ENCODE peak calls at places on chromosomes 11 and 22, in seven cellular contexts. C, B, D, M, K, L and H are unnamed samples.

GRCh38 chr22:50641696-50642607 is 14.0 kb upstream of the ARSA start:
- DNase-seq in B (peak; percentile 32), M (no peak), L (no peak), D (no peak), C (no peak), K (peak; percentile 88), H (peak; percentile 42)

GRCh38 chr22:26751217-26751616 is 93.8 kb downstream of the MIAT start:
- DNase-seq in K (no peak), D (no peak), M (peak; percentile 87), L (no peak), C (no peak), B (no peak), H (no peak)

GRCh38 chr22:42800731-42801536 is 56.1 kb downstream of the ARFGAP3 start:
- DNase-seq in M (no peak), B (no peak), K (no peak), L (no peak), D (no peak), C (no peak), H (no peak)

GRCh38 chr22:42217752-42218280 is 52.6 kb downstream of the TCF20 start:
- DNase-seq in D (no peak), C (no peak), L (no peak), K (no peak), M (no peak), B (peak; percentile 30), H (no peak)

GRCh38 chr22:39013923-39014722 is at the start of gene APOBEC3C:
- DNase-seq in K (peak; percentile 73), M (peak; percentile 80), L (peak; percentile 87), B (peak; percentile 90), C (peak; percentile 71), D (peak; percentile 65), H (peak; percentile 92)

GRCh38 chr11:4891996-4892640 is 10.4 kb downstream of the OR51T1 start:
- DNase-seq in C (no peak), B (peak; percentile 93), L (no peak), M (no peak), D (no peak), K (no peak), H (no peak)

GRCh38 chr11:75576445-75577049 is 14.5 kb downstream of the SERPINH1 start:
- DNase-seq in D (no peak), C (peak; percentile 35), K (peak; percentile 68), B (peak; percentile 63), L (peak; percentile 61), M (peak; percentile 70), H (peak; percentile 76)

GRCh38 chr22:30196141-30196866 is 50.3 kb downstream of the LIF start:
- DNase-seq in L (peak; percentile 68), C (peak; percentile 69), B (peak; percentile 100), D (peak; percentile 91), K (peak; percentile 80), M (peak; percentile 100), H (peak; percentile 53)

GRCh38 chr11:85961930-85962363 is 106.8 kb downstream of the CCDC83 start:
- DNase-seq in B (peak; percentile 67), D (no peak), M (no peak), L (no peak), C (no peak), K (no peak), H (no peak)

GRCh38 chr11:38425578-38425977 is 1827.5 kb upstream of the RAG2 start:
- DNase-seq in C (no peak), B (no peak), D (no peak), L (no peak), K (no peak), M (no peak), H (no peak)
- H3K27ac ChIP-seq in C (no peak overlapping the region), B (no peak overlapping the region), D (no peak overlapping the region), L (no peak overlapping the region), K (no peak overlapping the region), M (no peak overlapping the region), H (no peak overlapping the region)

GRCh38 chr11:129951201-129951882 is 51.3 kb downstream of the PRDM10 start:
- DNase-seq in L (no peak), K (no peak), M (no peak), C (no peak), B (no peak), D (no peak), H (no peak)
- H3K4me1 ChIP-seq in L (no peaks in the 10 kb centered on the region), K (no peaks in the 10 kb centered on the region), M (no peaks in the 10 kb centered on the region), C (no peaks in the 10 kb centered on the region), B (no peaks in the 10 kb centered on the region), D (no peaks in the 10 kb centered on the region), H (no peaks in the 10 kb centered on the region)

DNA sequence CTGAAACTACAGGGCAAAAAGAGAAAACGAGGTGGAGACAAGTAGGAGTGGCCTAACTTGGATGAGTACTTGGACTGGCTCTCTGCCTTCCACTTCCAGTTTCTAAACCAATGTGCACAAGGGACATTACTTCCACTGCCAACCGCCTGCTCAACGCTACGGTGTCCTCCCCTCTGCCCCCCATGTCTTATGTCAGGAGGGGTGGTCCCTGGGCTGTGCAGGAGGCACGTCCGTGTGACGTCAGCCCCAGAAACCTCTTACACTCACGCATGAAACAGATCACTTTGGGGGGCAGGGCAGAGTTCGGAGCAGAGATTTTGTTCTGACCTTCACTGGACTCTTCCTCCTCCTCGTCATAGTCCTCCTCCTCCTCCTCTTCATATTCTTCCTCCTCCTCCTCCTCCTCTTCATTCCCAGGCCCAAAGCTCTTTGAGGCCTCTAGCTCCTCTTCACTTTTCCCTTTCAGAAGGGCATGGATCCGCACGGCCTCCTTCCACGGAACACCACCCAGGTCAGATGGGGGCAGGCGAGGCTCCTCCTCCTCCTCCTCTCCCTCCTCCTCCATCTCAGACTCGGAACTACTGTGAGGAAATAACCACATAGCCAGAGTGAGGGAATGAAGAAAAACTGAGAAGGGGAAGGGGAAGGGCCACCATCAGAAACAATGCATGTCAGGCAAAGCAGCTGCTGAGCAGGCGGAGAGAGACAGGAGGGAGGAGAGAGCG is 57.4 kb upstream of the BID start:
- DNase-seq in C (peak; percentile 44), M (no peak), K (no peak), B (no peak), D (no peak), L (no peak), H (no peak)
- TF ChIP-seq POLR2A in C (no peak), M (no peak), K (no peak), B (no peak), D (no peak), L (no peak), H (no peak)

GRCh38 chr11:70191495-70192140 is 11.5 kb upstream of the FADD start:
- DNase-seq in M (peak; percentile 79), B (peak; percentile 49), D (peak; percentile 62), K (peak; percentile 80), L (peak; percentile 79), C (peak; percentile 26), H (peak; percentile 83)

GRCh38 chr11:70200212-70200844 is 2.8 kb upstream of the FADD start:
- DNase-seq in M (no peak), L (no peak), D (no peak), B (no peak), K (peak; percentile 10), C (no peak), H (no peak)

GRCh38 chr11:70193411-70194292 is 9.4 kb upstream of the FADD start:
- DNase-seq in C (no peak), K (peak; percentile 24), B (no peak), L (no peak), M (no peak), D (no peak), H (no peak)

GRCh38 chr11:70192666-70193410 is 10.3 kb upstream of the FADD start:
- DNase-seq in B (no peak), D (no peak), C (no peak), L (no peak), M (no peak), K (no peak), H (no peak)

GRCh38 chr11:70194792-70195791 is 8.0 kb upstream of the FADD start:
- DNase-seq in C (no peak), B (no peak), M (no peak), K (no peak), D (no peak), L (no peak), H (no peak)
- H3K27ac ChIP-seq in C (no peak overlapping the region), B (no peak overlapping the region), M (no peak overlapping the region), K (no peak overlapping the region), D (no peak overlapping the region), L (no peak overlapping the region), H (no peak overlapping the region)

GRCh38 chr11:126476256-126476970 is 120.9 kb downstream of the ST3GAL4 start:
- DNase-seq in B (no peak), C (no peak), L (no peak), M (no peak), K (no peak), D (no peak), H (no peak)

GRCh38 chr11:126476977-126477376 is 121.5 kb downstream of the ST3GAL4 start:
- DNase-seq in K (no peak), B (no peak), M (no peak), C (no peak), L (no peak), D (no peak), H (no peak)

GRCh38 chr11:126474888-126475626 is 119.6 kb downstream of the ST3GAL4 start:
- DNase-seq in L (no peak), K (no peak), C (no peak), D (no peak), B (no peak), M (no peak), H (no peak)

GRCh38 chr11:126474220-126474619 is 118.7 kb downstream of the ST3GAL4 start:
- DNase-seq in B (no peak), C (no peak), M (no peak), L (no peak), D (no peak), K (no peak), H (no peak)

GRCh38 chr11:126475627-126475991 is 120.1 kb downstream of the ST3GAL4 start:
- DNase-seq in B (no peak), C (no peak), M (no peak), D (no peak), L (no peak), K (no peak), H (no peak)
- H3K4me1 ChIP-seq in B (peaks cover 3% of the 10 kb centered on the region), C (peaks cover 11% of the 10 kb centered on the region), M (no peaks in the 10 kb centered on the region), D (peaks cover 3% of the 10 kb centered on the region), L (peaks cover 5% of the 10 kb centered on the region), K (peaks cover 4% of the 10 kb centered on the region), H (no peaks in the 10 kb centered on the region)